ENCODE peak calls at places on chromosomes 2 and 18, in seven cellular contexts. One of them, this sample, is unnamed.

GRCh38 chr2:101616411-101616810 is 81.1 kb upstream of the MAP4K4 start:
- DNase-seq in nephron progenitor cell: no peak
- DNase-seq in K562: no peak
- DNase-seq in astrocyte of the spinal cord: peak; percentile 11
- DNase-seq in RWPE1: no peak
- DNase-seq in CD4-positive, alpha-beta T cell: no peak
- DNase-seq in GM13976: no peak
- DNase-seq in this sample: no peak

GRCh38 chr2:573805-574392 is 103.3 kb downstream of the TMEM18 start:
- DNase-seq in nephron progenitor cell: no peak
- DNase-seq in RWPE1: no peak
- DNase-seq in GM13976: no peak
- DNase-seq in astrocyte of the spinal cord: no peak
- DNase-seq in K562: no peak
- DNase-seq in CD4-positive, alpha-beta T cell: no peak
- DNase-seq in this sample: no peak

GRCh38 chr2:173590278-173590811 is 235.7 kb downstream of the CDCA7 start:
- DNase-seq in nephron progenitor cell: no peak
- DNase-seq in RWPE1: peak; percentile 94
- DNase-seq in GM13976: no peak
- DNase-seq in CD4-positive, alpha-beta T cell: no peak
- DNase-seq in astrocyte of the spinal cord: peak; percentile 98
- DNase-seq in K562: no peak
- DNase-seq in this sample: no peak

GRCh38 chr2:132669854-132670103 is 226 bp downstream of the LYPD1 start:
- DNase-seq in nephron progenitor cell: peak; percentile 60
- DNase-seq in GM13976: no peak
- DNase-seq in astrocyte of the spinal cord: peak; percentile 24
- DNase-seq in CD4-positive, alpha-beta T cell: no peak
- DNase-seq in K562: no peak
- DNase-seq in RWPE1: no peak
- DNase-seq in this sample: no peak

GRCh38 chr2:2825516-2826208 is 494.6 kb upstream of the MYT1L start:
- DNase-seq in astrocyte of the spinal cord: no peak
- DNase-seq in RWPE1: no peak
- DNase-seq in CD4-positive, alpha-beta T cell: no peak
- DNase-seq in K562: no peak
- DNase-seq in GM13976: no peak
- DNase-seq in nephron progenitor cell: no peak
- DNase-seq in this sample: no peak

GRCh38 chr18:11897781-11898180 is 10.3 kb downstream of the MPPE1 start:
- DNase-seq in nephron progenitor cell: no peak
- DNase-seq in GM13976: no peak
- DNase-seq in astrocyte of the spinal cord: no peak
- DNase-seq in K562: no peak
- DNase-seq in RWPE1: no peak
- DNase-seq in CD4-positive, alpha-beta T cell: no peak
- DNase-seq in this sample: no peak

GRCh38 chr2:73893764-73894474 is 1.1 kb downstream of the ACTG2 start:
- DNase-seq in GM13976: no peak
- DNase-seq in astrocyte of the spinal cord: no peak
- DNase-seq in K562: no peak
- DNase-seq in nephron progenitor cell: no peak
- DNase-seq in CD4-positive, alpha-beta T cell: no peak
- DNase-seq in RWPE1: no peak
- DNase-seq in this sample: no peak

GRCh38 chr18:13915973-13916372 is 637 bp upstream of the MC2R start:
- DNase-seq in RWPE1: no peak
- DNase-seq in K562: no peak
- DNase-seq in GM13976: no peak
- DNase-seq in astrocyte of the spinal cord: no peak
- DNase-seq in nephron progenitor cell: no peak
- DNase-seq in CD4-positive, alpha-beta T cell: no peak
- DNase-seq in this sample: no peak

GRCh38 chr2:240916571-240917008 is 10.5 kb downstream of the CROCC2 start:
- DNase-seq in GM13976: no peak
- DNase-seq in RWPE1: peak; percentile 42
- DNase-seq in K562: no peak
- DNase-seq in astrocyte of the spinal cord: peak; percentile 90
- DNase-seq in nephron progenitor cell: peak; percentile 74
- DNase-seq in CD4-positive, alpha-beta T cell: no peak
- DNase-seq in this sample: no peak

GRCh38 chr2:133747965-133748700 is 179.9 kb upstream of the NCKAP5 start:
- DNase-seq in RWPE1: no peak
- DNase-seq in GM13976: no peak
- DNase-seq in nephron progenitor cell: no peak
- DNase-seq in CD4-positive, alpha-beta T cell: no peak
- DNase-seq in astrocyte of the spinal cord: peak; percentile 35
- DNase-seq in K562: no peak
- DNase-seq in this sample: no peak

GRCh38 chr2:11713815-11714214 is 32.6 kb upstream of the LPIN1 start:
- DNase-seq in GM13976: no peak
- DNase-seq in K562: peak; percentile 31
- DNase-seq in RWPE1: no peak
- DNase-seq in CD4-positive, alpha-beta T cell: no peak
- DNase-seq in nephron progenitor cell: no peak
- DNase-seq in astrocyte of the spinal cord: no peak
- DNase-seq in this sample: no peak

GRCh38 chr18:6983366-6983765 is 134.2 kb downstream of the LAMA1 start:
- DNase-seq in K562: no peak
- DNase-seq in nephron progenitor cell: no peak
- DNase-seq in GM13976: no peak
- DNase-seq in RWPE1: no peak
- DNase-seq in CD4-positive, alpha-beta T cell: no peak
- DNase-seq in astrocyte of the spinal cord: no peak
- DNase-seq in this sample: no peak
- TF ChIP-seq CTCF in K562: peak; percentile 21
- TF ChIP-seq CTCF in nephron progenitor cell: no peak
- TF ChIP-seq CTCF in GM13976: no peak
- TF ChIP-seq CTCF in RWPE1: no peak
- TF ChIP-seq CTCF in CD4-positive, alpha-beta T cell: no peak
- TF ChIP-seq CTCF in astrocyte of the spinal cord: no peak
- TF ChIP-seq CTCF in this sample: no peak

DNA sequence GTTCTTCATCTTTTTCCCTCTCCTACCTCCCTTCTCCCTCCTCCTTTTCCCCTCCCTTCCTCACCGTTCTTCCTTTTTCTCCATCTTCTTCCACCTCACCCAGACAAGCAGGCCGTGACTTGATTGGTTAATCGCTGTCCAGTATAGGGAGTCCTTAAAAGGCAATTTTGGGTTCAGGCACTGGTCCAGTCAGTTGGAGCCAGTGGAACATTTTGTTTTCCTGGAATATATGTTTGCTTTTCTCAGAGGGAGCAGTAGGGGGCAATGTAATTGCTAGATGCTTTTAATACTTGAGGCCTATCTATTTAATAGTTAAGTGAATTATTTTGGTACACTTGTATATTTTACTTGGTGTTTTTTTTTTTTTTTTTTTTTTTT is 15.0 kb downstream of the ELAC1 start:
- DNase-seq in RWPE1: no peak
- DNase-seq in K562: no peak
- DNase-seq in GM13976: no peak
- DNase-seq in CD4-positive, alpha-beta T cell: no peak
- DNase-seq in astrocyte of the spinal cord: peak; percentile 25
- DNase-seq in nephron progenitor cell: no peak
- DNase-seq in this sample: no peak
- TF ChIP-seq CTCF in RWPE1: no peak
- TF ChIP-seq CTCF in K562: peak; percentile 32
- TF ChIP-seq CTCF in GM13976: no peak
- TF ChIP-seq CTCF in CD4-positive, alpha-beta T cell: no peak
- TF ChIP-seq CTCF in astrocyte of the spinal cord: no peak
- TF ChIP-seq CTCF in nephron progenitor cell: no peak
- TF ChIP-seq CTCF in this sample: peak; percentile 48

GRCh38 chr18:79598885-79599175 is 80.8 kb upstream of the CTDP1 start:
- DNase-seq in GM13976: no peak
- DNase-seq in K562: no peak
- DNase-seq in astrocyte of the spinal cord: no peak
- DNase-seq in CD4-positive, alpha-beta T cell: no peak
- DNase-seq in nephron progenitor cell: peak; percentile 1
- DNase-seq in RWPE1: no peak
- DNase-seq in this sample: peak; percentile 48

GRCh38 chr18:79600596-79600995 is 79.0 kb upstream of the CTDP1 start:
- DNase-seq in astrocyte of the spinal cord: no peak
- DNase-seq in GM13976: no peak
- DNase-seq in nephron progenitor cell: no peak
- DNase-seq in RWPE1: no peak
- DNase-seq in K562: no peak
- DNase-seq in CD4-positive, alpha-beta T cell: no peak
- DNase-seq in this sample: no peak

GRCh38 chr18:79598046-79598884 is 81.3 kb upstream of the CTDP1 start:
- DNase-seq in CD4-positive, alpha-beta T cell: no peak
- DNase-seq in astrocyte of the spinal cord: no peak
- DNase-seq in nephron progenitor cell: peak; percentile 6
- DNase-seq in GM13976: no peak
- DNase-seq in RWPE1: no peak
- DNase-seq in K562: no peak
- DNase-seq in this sample: peak; percentile 67

GRCh38 chr18:79600141-79600540 is 79.5 kb upstream of the CTDP1 start:
- DNase-seq in nephron progenitor cell: no peak
- DNase-seq in RWPE1: no peak
- DNase-seq in K562: no peak
- DNase-seq in astrocyte of the spinal cord: no peak
- DNase-seq in CD4-positive, alpha-beta T cell: no peak
- DNase-seq in GM13976: no peak
- DNase-seq in this sample: peak; percentile 75

DNA sequence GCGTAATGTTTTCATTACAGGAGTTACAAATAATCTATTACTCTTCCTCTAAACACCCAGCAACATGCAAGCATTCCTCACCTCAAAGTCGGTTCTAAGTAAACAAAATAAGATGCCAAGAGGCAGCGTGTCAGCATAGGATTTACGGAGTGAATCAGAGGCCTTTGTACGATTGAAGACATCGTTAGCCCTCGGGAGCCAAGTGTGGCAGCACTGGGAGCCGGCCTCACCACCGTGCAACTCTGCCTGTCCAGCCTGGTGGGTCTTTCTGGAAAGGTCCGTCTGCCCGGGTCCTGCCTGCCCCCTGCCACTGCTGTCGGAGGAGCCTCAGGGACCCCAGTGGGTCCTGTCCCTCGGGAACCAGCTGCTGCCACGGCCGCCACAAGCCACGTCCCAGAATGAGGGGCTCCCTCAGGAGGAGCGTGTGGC is 80.1 kb upstream of the CTDP1 start:
- DNase-seq in K562: no peak
- DNase-seq in CD4-positive, alpha-beta T cell: no peak
- DNase-seq in RWPE1: peak; percentile 70
- DNase-seq in GM13976: no peak
- DNase-seq in nephron progenitor cell: peak; percentile 4
- DNase-seq in astrocyte of the spinal cord: peak; percentile 40
- DNase-seq in this sample: peak; percentile 88
- TF ChIP-seq CTCF in K562: no peak
- TF ChIP-seq CTCF in CD4-positive, alpha-beta T cell: no peak
- TF ChIP-seq CTCF in RWPE1: no peak
- TF ChIP-seq CTCF in GM13976: no peak
- TF ChIP-seq CTCF in nephron progenitor cell: no peak
- TF ChIP-seq CTCF in astrocyte of the spinal cord: no peak
- TF ChIP-seq CTCF in this sample: no peak

GRCh38 chr2:1601064-1601405 is 143.3 kb downstream of the PXDN start:
- DNase-seq in CD4-positive, alpha-beta T cell: no peak
- DNase-seq in nephron progenitor cell: no peak
- DNase-seq in GM13976: no peak
- DNase-seq in RWPE1: no peak
- DNase-seq in astrocyte of the spinal cord: no peak
- DNase-seq in K562: no peak
- DNase-seq in this sample: no peak
- TF ChIP-seq CTCF in CD4-positive, alpha-beta T cell: no peak
- TF ChIP-seq CTCF in nephron progenitor cell: no peak
- TF ChIP-seq CTCF in GM13976: no peak
- TF ChIP-seq CTCF in RWPE1: no peak
- TF ChIP-seq CTCF in astrocyte of the spinal cord: no peak
- TF ChIP-seq CTCF in K562: no peak
- TF ChIP-seq CTCF in this sample: peak; percentile 18